ENCODE peak calls at places on chromosomes 16 and 17, in eight cellular contexts. N is stimulated activated CD8-positive, alpha-beta memory T cell treated with anti-CD3 and anti-CD28 coated beads, Interleukin-4, amount 100 ng/mL, for 24 hours; T is H54; J is left cardiac atrium; B is mucosa of gallbladder; C is HTR-8/SVneo; P is left colon; E is stimulated activated naive B cell treated with anti-CD40 and anti-IgM and Interleukin-4, amounts not matched to agents 10 μg/mL and 1 μg/mL and 100 μg/mL, for 72 hours. Z is an unnamed sample.

GRCh38 chr17:263271-263670 is 81.8 kb upstream of the DOC2B start:
- DNase-seq in N (no peak), T (no peak), J (peak), B (no peak), C (no peak), P (no peak), E (no peak), Z (no peak)

GRCh38 chr17:45314761-45315549 is 1.9 kb downstream of the MAP3K14 start:
- DNase-seq in N (no peak), T (no peak), J (no peak), B (no peak), C (no peak), P (no peak), E (peak), Z (peak)

GRCh38 chr17:39618956-39619785 is 7.6 kb upstream of the PPP1R1B start:
- DNase-seq in N (no peak), T (no peak), J (no peak), B (no peak), C (no peak), P (no peak), E (no peak), Z (no peak)

GRCh38 chr16:72066747-72067146 is 3.7 kb downstream of the HPR start:
- DNase-seq in N (no peak), T (peak), J (no peak), B (no peak), C (peak), P (no peak), E (no peak), Z (peak)

GRCh38 chr17:3748576-3748975 is 24.9 kb downstream of the HASPIN start:
- DNase-seq in N (no peak), T (no peak), J (no peak), B (no peak), C (no peak), P (no peak), E (no peak), Z (no peak)

GRCh38 chr17:21168555-21168865 is 41.7 kb downstream of the DHRS7B start:
- DNase-seq in N (no peak), T (no peak), J (no peak), B (no peak), C (no peak), P (no peak), E (no peak), Z (no peak)

GRCh38 chr16:4852221-4852872 is 5.1 kb downstream of the UBN1 start:
- DNase-seq in N (no peak), T (peak), J (peak), B (no peak), C (peak), P (no peak), E (no peak), Z (peak)

GRCh38 chr17:32814837-32815236 is 62.1 kb downstream of the MYO1D start:
- DNase-seq in N (no peak), T (no peak), J (no peak), B (no peak), C (no peak), P (no peak), E (no peak), Z (no peak)

GRCh38 chr16:50526796-50527195 is 21.4 kb upstream of the NKD1 start:
- DNase-seq in N (no peak), T (no peak), J (no peak), B (no peak), C (no peak), P (no peak), E (no peak), Z (no peak)

GRCh38 chr17:5364696-5365095 is 54.8 kb downstream of the NUP88 start:
- DNase-seq in N (no peak), T (no peak), J (no peak), B (no peak), C (no peak), P (no peak), E (no peak), Z (no peak)

GRCh38 chr16:24978370-24978914 is 36.7 kb downstream of the ARHGAP17 start:
- DNase-seq in N (no peak), T (no peak), J (no peak), B (no peak), C (no peak), P (no peak), E (peak), Z (no peak)

GRCh38 chr16:11391576-11391975 is 46.3 kb downstream of the RMI2 start:
- DNase-seq in N (no peak), T (no peak), J (peak), B (no peak), C (no peak), P (peak), E (no peak), Z (peak)

GRCh38 chr17:81939881-81940385 is 2.8 kb upstream of the PYCR1 start:
- DNase-seq in N (no peak), T (no peak), J (peak), B (no peak), C (no peak), P (no peak), E (no peak), Z (no peak)

GRCh38 chr16:80377621-80378020 is 163.2 kb upstream of the DYNLRB2 start:
- DNase-seq in N (no peak), T (no peak), J (no peak), B (no peak), C (no peak), P (no peak), E (no peak), Z (no peak)

GRCh38 chr17:77473615-77474226 is 333.0 kb downstream of the SEC14L1 start:
- DNase-seq in N (no peak), T (no peak), J (no peak), B (no peak), C (no peak), P (no peak), E (no peak), Z (peak)

GRCh38 chr16:3664187-3664896 is 9.9 kb downstream of the DNASE1 start:
- DNase-seq in N (no peak), T (no peak), J (no peak), B (no peak), C (no peak), P (no peak), E (no peak), Z (no peak)

Z was measured in PC-3.